ENCODE peak calls at places on chromosomes 3 and 15, in seven cellular contexts. X is stomach; B is CD8-positive, alpha-beta T cell; W is astrocyte; G is endothelial cell of umbilical vein; O is transverse colon; H is uterus. A is an unnamed sample. For H3K4me1, the result is how much of the 10 kb centered on the place peaks cover.

GRCh38 chr15:73907018-73907394 is 19.3 kb upstream of the LOXL1 start:
- DNase-seq in X (no peak), B (no peak), O (no peak), H (no peak), W (no peak), G (no peak), A (no peak)

GRCh38 chr3:100880845-100881244 is 112.4 kb downstream of the ABI3BP start:
- DNase-seq in X (no peak), O (no peak), W (peak), H (no peak), B (no peak), G (no peak), A (no peak)

GRCh38 chr3:56125358-56126005 is 342.8 kb downstream of the ERC2 start:
- DNase-seq in G (peak), H (peak), X (no peak), W (peak), O (no peak), B (no peak), A (no peak)

GRCh38 chr3:65669163-65669875 is 369.4 kb downstream of the MAGI1 start:
- DNase-seq in W (peak), H (no peak), G (peak), B (no peak), X (no peak), O (no peak), A (no peak)

GRCh38 chr3:188152660-188153497 is 1.1 kb upstream of the LPP start:
- DNase-seq in O (peak), W (peak), X (peak), B (peak), G (no peak), H (peak), A (no peak)

GRCh38 chr3:10518506-10519150 is 13.2 kb upstream of the ATP2B2 start:
- DNase-seq in H (peak), W (peak), O (no peak), G (no peak), X (peak), B (no peak), A (no peak)

GRCh38 chr3:30643763-30644462 is 37.5 kb downstream of the TGFBR2 start:
- DNase-seq in W (no peak), X (peak), G (no peak), B (peak), H (peak), O (peak), A (no peak)

GRCh38 chr3:139127101-139127500 is 82.4 kb upstream of the PRR23C start:
- DNase-seq in O (no peak), W (peak), B (no peak), G (no peak), H (no peak), X (no peak), A (no peak)

GRCh38 chr3:150351398-150351797 is 56.7 kb upstream of the TSC22D2 start:
- DNase-seq in O (no peak), B (no peak), G (peak), W (no peak), H (no peak), X (no peak), A (no peak)

GRCh38 chr3:101120039-101120438 is 126.8 kb upstream of the ABI3BP start:
- DNase-seq in W (no peak), X (no peak), O (no peak), H (no peak), B (no peak), G (no peak), A (no peak)

GRCh38 chr3:181719298-181719859 is 7.7 kb downstream of the SOX2 start:
- DNase-seq in H (no peak), W (peak), G (no peak), O (no peak), X (peak), B (no peak), A (peak)

GRCh38 chr3:134354612-134355275 is 19.5 kb downstream of the AMOTL2 start:
- DNase-seq in X (no peak), G (peak), O (no peak), B (no peak), H (peak), W (no peak), A (no peak)

GRCh38 chr3:141632779-141633374 is 105.2 kb upstream of the RNF7 start:
- DNase-seq in B (no peak), H (no peak), O (no peak), W (no peak), X (no peak), G (no peak), A (no peak)

GRCh38 chr3:48661501-48662139 is 1.1 kb downstream of the CELSR3 start:
- DNase-seq in X (peak), W (peak), B (peak), G (peak), H (peak), O (peak), A (no peak)

GRCh38 chr3:189099031-189099471 is 72.7 kb upstream of the TPRG1 start:
- DNase-seq in O (peak), G (no peak), B (no peak), X (no peak), W (no peak), H (peak), A (peak)

GRCh38 chr15:70098461-70099166 is 897 bp upstream of the TLE3 start:
- DNase-seq in X (peak), O (peak), W (no peak), H (peak), B (no peak), G (peak), A (no peak)

GRCh38 chr3:35043040-35043439 is 596.3 kb upstream of the ARPP21 start:
- DNase-seq in W (no peak), X (no peak), H (no peak), O (no peak), G (no peak), B (no peak), A (no peak)

GRCh38 chr3:52046186-52046913 is 10.0 kb downstream of the DUSP7 start:
- DNase-seq in H (peak), W (peak), O (no peak), B (no peak), G (peak), X (no peak), A (no peak)

GRCh38 chr3:40097507-40098117 is 211.9 kb upstream of the EIF1B start:
- DNase-seq in X (no peak), O (no peak), W (peak), G (no peak), H (no peak), B (no peak), A (peak)

GRCh38 chr3:40200754-40201316 is 108.7 kb upstream of the EIF1B start:
- DNase-seq in X (no peak), O (no peak), W (no peak), G (no peak), H (no peak), B (no peak), A (no peak)

GRCh38 chr3:157532529-157533297 is 29.5 kb upstream of the VEPH1 start:
- DNase-seq in W (peak), O (no peak), B (no peak), X (no peak), G (peak), H (no peak), A (no peak)

GRCh38 chr15:79186616-79187015 is 95.9 kb upstream of the ANKRD34C start:
- DNase-seq in W (no peak), G (no peak), X (no peak), H (no peak), B (no peak), O (no peak), A (no peak)

GRCh38 chr15:83422541-83422940 is 24.6 kb upstream of the SH3GL3 start:
- DNase-seq in W (no peak), O (no peak), H (no peak), G (no peak), B (no peak), X (no peak), A (no peak)

GRCh38 chr3:105846809-105847208 is 22.0 kb downstream of the CBLB start:
- DNase-seq in X (no peak), O (no peak), B (no peak), G (no peak), H (no peak), W (no peak), A (no peak)

GRCh38 chr3:42476225-42477160 is 25.9 kb upstream of the VIPR1 start:
- DNase-seq in O (peak), W (no peak), X (peak), B (no peak), G (peak), H (no peak), A (peak)

GRCh38 chr3:64023861-64024223 is 548 bp upstream of the PSMD6 start:
- DNase-seq in W (no peak), H (no peak), B (no peak), O (no peak), X (no peak), G (no peak), A (no peak)

GRCh38 chr15:89195836-89196235 is 25.5 kb downstream of the RLBP1 start:
- DNase-seq in W (peak), X (no peak), B (no peak), H (no peak), O (no peak), G (no peak), A (no peak)

GRCh38 chr15:72445426-72445825 is 28.7 kb upstream of the ARIH1 start:
- DNase-seq in H (no peak), B (no peak), W (no peak), X (no peak), O (no peak), G (no peak), A (no peak)

GRCh38 chr3:166527325-166527724 is 690.1 kb upstream of the BCHE start:
- DNase-seq in X (no peak), G (no peak), H (no peak), W (peak), O (no peak), B (no peak), A (no peak)

GRCh38 chr3:190086191-190086590 is 34.5 kb downstream of the P3H2 start:
- DNase-seq in O (no peak), B (no peak), G (no peak), X (no peak), W (no peak), H (no peak), A (no peak)

GRCh38 chr3:56119575-56120349 is 348.5 kb downstream of the ERC2 start:
- DNase-seq in W (peak), O (no peak), B (no peak), H (peak), X (no peak), G (no peak), A (peak)

DNA sequence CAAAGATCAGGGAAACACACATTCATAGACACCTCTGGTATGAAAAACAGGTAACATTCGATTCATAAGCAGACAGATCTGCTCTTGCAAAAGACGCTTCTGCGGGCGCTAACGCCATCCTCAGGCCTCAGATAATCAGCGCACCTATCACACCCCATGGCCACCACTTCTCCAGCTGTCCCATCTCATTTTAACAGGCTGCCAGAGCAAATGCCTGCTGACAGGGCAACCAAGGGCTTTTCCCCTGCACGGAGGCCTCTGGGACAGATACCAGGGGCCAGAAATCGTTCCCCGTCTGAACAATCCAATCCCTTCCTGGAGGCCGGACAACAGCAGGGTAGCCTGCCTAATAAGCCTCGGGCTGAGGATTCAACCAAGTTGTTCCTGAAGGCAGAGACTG is 15.2 kb downstream of the ABCC5 start:
- DNase-seq in O (no peak), X (no peak), H (no peak), G (no peak), W (no peak), B (no peak), A (no peak)
- H3K4me1 ChIP-seq in O (under half), X (under half), H (under half), G (under half), W (under half), B (under half), A (under half)

DNA sequence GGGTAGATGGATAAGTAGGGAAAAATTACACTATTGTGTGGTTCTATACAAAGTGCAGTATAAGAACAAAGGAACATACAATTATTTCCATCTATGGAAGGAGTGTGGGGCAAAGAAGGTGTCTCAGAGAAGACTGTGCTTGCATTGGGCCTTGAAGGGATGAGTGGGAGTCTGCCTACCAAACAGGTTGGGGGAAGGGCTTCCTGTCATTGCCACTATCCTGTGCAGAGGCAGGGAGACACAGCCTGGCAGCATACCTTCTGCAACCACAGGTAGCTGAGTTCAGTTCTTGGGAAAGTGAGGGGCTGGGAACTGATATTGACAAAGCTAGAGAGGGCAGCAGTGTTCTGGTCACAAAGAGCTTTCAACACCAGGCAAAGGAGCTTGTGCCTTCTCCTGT is 3.4 kb downstream of the TIMP4 start:
- DNase-seq in B (no peak), W (no peak), G (no peak), X (no peak), H (no peak), O (no peak), A (no peak)
- H3K27ac ChIP-seq in B (no peak), W (no peak), G (no peak), X (no peak), H (no peak), O (no peak), A (peak)

DNA sequence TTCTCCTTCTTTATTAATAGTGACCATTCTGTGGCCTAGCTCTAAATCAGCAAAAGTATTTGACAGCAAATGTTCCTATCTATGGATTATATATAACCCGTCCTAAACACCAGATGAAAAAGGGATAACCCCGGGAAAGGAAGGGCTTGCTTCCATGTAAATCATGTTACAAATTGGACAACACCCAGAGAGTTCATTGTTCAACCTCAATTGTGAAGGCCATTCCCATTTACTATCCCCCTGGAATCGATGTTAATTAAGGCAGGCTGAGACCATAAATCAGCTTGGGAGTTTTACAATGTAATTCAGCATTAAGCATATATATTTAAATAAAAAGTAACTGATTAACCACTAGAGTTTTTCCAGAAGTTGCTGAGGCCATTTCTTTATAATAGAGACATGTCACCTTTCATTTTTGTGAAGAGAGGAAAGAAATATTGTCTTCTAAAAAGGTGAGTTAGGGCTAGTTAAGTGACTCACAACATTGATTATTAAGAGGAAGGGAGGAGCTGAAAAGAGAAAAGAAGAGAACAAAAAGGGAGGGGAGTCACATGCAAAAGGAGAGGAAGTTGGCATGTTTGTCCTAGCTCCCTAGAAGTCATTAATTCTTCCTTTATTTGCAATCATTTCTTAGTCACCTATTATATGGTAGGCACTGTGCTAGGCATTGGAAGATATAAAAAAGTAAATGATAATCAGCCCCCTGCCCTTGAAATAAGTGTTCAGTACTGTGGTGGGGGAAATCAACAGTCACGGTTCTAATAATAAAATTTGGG is 26.1 kb downstream of the ALDH1A2 start:
- DNase-seq in H (no peak), X (no peak), W (no peak), G (peak), B (no peak), O (no peak), A (no peak)
- H3K4me1 ChIP-seq in H (under half), X (under half), W (under half), G (under half), B (under half), O (under half), A (under half)

GRCh38 chr3:46868301-46868700 is 5.1 kb upstream of the MYL3 start:
- DNase-seq in O (no peak), X (no peak), B (no peak), H (no peak), W (no peak), G (no peak), A (no peak)
- H3K27ac ChIP-seq in O (no peak), X (no peak), B (no peak), H (peak), W (no peak), G (no peak), A (no peak)

GRCh38 chr15:31302029-31302657 is 24.5 kb upstream of the KLF13 start:
- DNase-seq in O (no peak), B (no peak), H (no peak), X (no peak), W (no peak), G (no peak), A (peak)

GRCh38 chr15:31302778-31303433 is 23.7 kb upstream of the KLF13 start:
- DNase-seq in W (no peak), G (no peak), O (no peak), X (no peak), H (no peak), B (peak), A (peak)

GRCh38 chr15:31304736-31305365 is 21.8 kb upstream of the KLF13 start:
- DNase-seq in X (no peak), H (no peak), W (no peak), G (no peak), B (no peak), O (no peak), A (peak)

GRCh38 chr15:31304074-31304648 is 22.5 kb upstream of the KLF13 start:
- DNase-seq in B (no peak), X (no peak), H (no peak), O (no peak), W (no peak), G (no peak), A (peak)

GRCh38 chr15:31303434-31304073 is 23.1 kb upstream of the KLF13 start:
- DNase-seq in G (no peak), O (peak), W (no peak), B (peak), X (peak), H (no peak), A (peak)
- H3K4me1 ChIP-seq in G (under half), O (under half), W (under half), B (under half), X (under half), H (under half), A (half or more)

DNA sequence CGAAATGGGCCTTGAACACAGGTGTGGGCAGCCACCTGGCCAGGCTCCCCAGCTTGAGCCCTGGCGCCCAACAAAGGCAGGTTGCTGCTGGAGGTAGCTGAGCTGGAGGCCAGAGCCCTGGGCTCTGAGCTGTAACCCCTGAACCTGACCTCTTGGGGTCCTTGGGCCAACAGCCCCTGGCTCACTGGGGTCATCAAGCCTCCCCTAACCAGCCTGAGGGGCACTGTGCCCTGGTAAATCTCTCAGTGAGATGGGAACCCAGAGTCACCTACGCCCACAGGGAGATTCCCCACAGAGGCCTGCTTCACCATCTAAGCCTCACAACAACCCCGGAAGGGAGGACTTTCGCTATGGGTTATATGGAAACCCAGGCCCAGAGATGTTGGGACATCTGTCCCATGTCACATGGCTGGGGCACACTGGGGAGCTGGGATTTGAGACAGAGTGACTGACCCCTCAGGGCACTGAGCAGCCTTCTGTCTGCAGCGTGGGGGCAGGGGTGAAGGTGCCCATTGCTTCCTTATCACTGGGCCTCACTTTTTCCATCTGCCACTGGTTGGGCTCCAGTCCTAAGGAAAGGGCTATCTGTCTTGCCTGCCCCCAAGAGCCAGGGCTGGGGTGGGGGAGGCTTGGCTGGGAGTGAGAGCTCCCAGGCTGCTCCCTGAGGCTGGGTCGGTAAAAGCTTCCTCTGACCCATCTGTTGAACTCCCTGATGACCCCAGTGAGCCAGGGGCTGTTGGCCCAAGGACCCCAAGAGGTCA is 59.1 kb downstream of the IQSEC1 start:
- DNase-seq in W (no peak), O (no peak), G (no peak), X (no peak), B (peak), H (no peak), A (no peak)
- H3K27ac ChIP-seq in W (no peak), O (peak), G (no peak), X (peak), B (peak), H (no peak), A (peak)

A was measured in esophagus muscularis mucosa.